ENCODE peak calls at places on chromosomes 6 and 20, in seven cellular contexts. P is GM23248, A is hepatocyte, I is GM23338, E is HCT116, Y is H9, C is PC-3. T is an unnamed sample.

GRCh38 chr6:44151348-44152108 is 7.1 kb upstream of the CAPN11 start:
- DNase-seq in Y (peak; percentile 85), C (peak; percentile 70), I (peak; percentile 87), P (peak; percentile 88), E (peak; percentile 41), A (peak; percentile 87), T (peak; percentile 83)

GRCh38 chr6:168968228-168968627 is 285.4 kb downstream of the THBS2 start:
- DNase-seq in C (peak; percentile 18), Y (no peak), I (peak; percentile 15), E (no peak), A (peak; percentile 29), P (peak; percentile 98), T (peak; percentile 5)

GRCh38 chr6:148890605-148891004 is 143.8 kb downstream of the UST start:
- DNase-seq in A (no peak), P (peak; percentile 37), E (no peak), C (no peak), I (no peak), Y (no peak), T (no peak)

GRCh38 chr20:61953037-61953788 is 112.5 kb downstream of the TAF4 start:
- DNase-seq in Y (no peak), I (no peak), C (no peak), A (no peak), P (no peak), E (no peak), T (no peak)

GRCh38 chr6:13524801-13525508 is 37.6 kb upstream of the GFOD1 start:
- DNase-seq in C (no peak), P (no peak), I (no peak), A (no peak), E (no peak), Y (no peak), T (peak; percentile 55)

GRCh38 chr6:19805146-19805515 is 32.0 kb upstream of the ID4 start:
- DNase-seq in C (peak; percentile 6), P (peak; percentile 64), E (peak; percentile 6), A (no peak), Y (no peak), I (peak; percentile 4), T (no peak)

GRCh38 chr6:90460067-90460466 is 126.8 kb downstream of the MAP3K7 start:
- DNase-seq in I (no peak), P (no peak), A (no peak), C (no peak), Y (no peak), E (no peak), T (no peak)

GRCh38 chr6:43053545-43054205 is at the start of gene CUL7:
- DNase-seq in I (peak; percentile 98), P (peak; percentile 99), E (peak; percentile 86), C (peak; percentile 98), Y (peak; percentile 91), A (peak; percentile 98), T (peak; percentile 89)

GRCh38 chr6:2841264-2842138 is at the start of gene SERPINB1:
- DNase-seq in P (peak; percentile 94), C (peak; percentile 83), Y (peak; percentile 93), E (peak; percentile 81), I (peak; percentile 98), A (peak; percentile 94), T (no peak)

GRCh38 chr6:136262940-136263339 is 12.8 kb upstream of the MTFR2 start:
- DNase-seq in P (no peak), C (no peak), I (no peak), E (no peak), Y (no peak), A (no peak), T (no peak)

GRCh38 chr20:2995796-2996195 is 47.6 kb upstream of the GNRH2 start:
- DNase-seq in C (no peak), I (no peak), Y (no peak), P (no peak), E (no peak), A (no peak), T (no peak)

GRCh38 chr20:2993250-2993649 is 50.2 kb upstream of the GNRH2 start:
- DNase-seq in I (no peak), Y (no peak), P (no peak), C (no peak), A (no peak), E (no peak), T (no peak)

GRCh38 chr20:2986466-2986865 is 57.0 kb upstream of the GNRH2 start:
- DNase-seq in I (no peak), P (peak; percentile 91), C (no peak), E (no peak), Y (no peak), A (no peak), T (no peak)

GRCh38 chr20:2991532-2991931 is 51.9 kb upstream of the GNRH2 start:
- DNase-seq in I (no peak), C (no peak), P (no peak), E (no peak), Y (no peak), A (no peak), T (no peak)
- H3K27ac ChIP-seq in I (no peak overlapping the region), C (no peak overlapping the region), P (no peak overlapping the region), E (no peak overlapping the region), Y (no peak overlapping the region), A (no peak overlapping the region), T (no peak overlapping the region)

DNA sequence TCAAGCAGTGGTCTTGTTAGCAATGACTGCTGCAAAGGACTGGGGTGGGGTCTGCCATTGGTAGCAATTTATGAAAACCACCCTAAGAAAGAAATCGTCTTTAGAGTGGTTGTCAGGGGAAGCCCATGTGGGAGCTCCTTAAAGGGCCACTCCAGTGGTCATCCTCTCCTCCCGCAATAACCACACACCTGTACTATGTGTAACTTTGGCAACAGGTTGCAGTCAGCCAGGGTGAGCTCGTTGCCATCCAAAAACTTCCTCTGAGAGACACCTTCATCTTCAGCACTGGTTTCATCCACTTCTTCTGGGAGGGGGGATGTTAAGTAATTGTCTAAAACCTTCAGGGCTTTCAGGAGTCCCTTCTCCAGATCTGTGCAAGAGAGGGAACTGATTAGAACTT is 2.9 kb upstream of the DDAH2 start:
- DNase-seq in Y (no peak), A (no peak), C (no peak), E (no peak), I (no peak), P (no peak), T (no peak)
- H3K79me2 ChIP-seq in Y (peaks cover 6% of the 10 kb centered on the region), A (peaks cover 71% of the 10 kb centered on the region), C (peaks cover 41% of the 10 kb centered on the region), E (peaks cover 46% of the 10 kb centered on the region), I (peaks cover 27% of the 10 kb centered on the region), P (peaks cover 52% of the 10 kb centered on the region), T (peaks cover 34% of the 10 kb centered on the region)

GRCh38 chr6:5250451-5250850 is 10.3 kb downstream of the LYRM4 start:
- DNase-seq in Y (no peak), E (no peak), A (no peak), P (no peak), C (peak; percentile 31), I (no peak), T (no peak)

GRCh38 chr6:5248302-5249098 is 12.2 kb downstream of the LYRM4 start:
- DNase-seq in C (peak; percentile 81), Y (no peak), P (no peak), A (no peak), I (no peak), E (no peak), T (no peak)

GRCh38 chr6:5246870-5247161 is 13.9 kb downstream of the LYRM4 start:
- DNase-seq in P (no peak), Y (no peak), E (no peak), C (no peak), I (no peak), A (no peak), T (no peak)

GRCh38 chr6:5246141-5246869 is 14.4 kb downstream of the LYRM4 start:
- DNase-seq in C (no peak), I (no peak), Y (no peak), P (no peak), A (no peak), E (no peak), T (no peak)

DNA sequence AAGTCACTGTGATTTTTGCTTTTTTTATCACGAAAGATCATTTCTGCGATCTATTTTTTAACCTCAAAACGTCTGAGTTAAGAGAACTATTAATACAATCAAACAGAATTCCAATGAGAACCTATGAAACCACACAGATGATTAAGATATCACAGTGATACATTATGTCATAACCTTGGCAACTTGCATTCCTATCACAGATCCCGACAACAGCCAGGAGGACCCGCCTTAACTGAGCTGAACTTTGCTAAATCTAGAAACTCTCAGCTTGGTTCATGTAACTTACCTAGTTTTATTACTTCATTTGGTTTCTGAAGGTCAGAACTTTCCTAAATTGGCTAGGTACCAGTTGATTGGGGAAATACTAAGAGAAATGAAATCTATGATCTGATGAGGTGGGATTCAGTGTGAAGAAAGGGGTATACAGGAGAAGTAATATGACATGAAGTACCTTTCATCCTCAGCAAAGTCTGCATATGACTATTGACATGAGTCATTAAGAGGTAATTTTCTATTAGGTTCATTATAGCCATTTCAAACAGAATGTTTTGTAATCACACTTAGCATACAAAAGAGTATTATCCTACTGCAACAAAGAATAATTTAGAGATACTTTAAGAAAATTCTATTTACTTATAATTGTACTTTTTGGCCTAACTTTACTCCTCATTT is 11.2 kb downstream of the LYRM4 start:
- DNase-seq in A (no peak), E (no peak), C (peak; percentile 42), Y (no peak), P (peak; percentile 14), I (no peak), T (no peak)
- H3K27ac ChIP-seq in A (no peak overlapping the region), E (no peak overlapping the region), C (peak overlapping the region; percentile 55), Y (no peak overlapping the region), P (no peak overlapping the region), I (no peak overlapping the region), T (no peak overlapping the region)

GRCh38 chr20:63792866-63793265 is 38.2 kb downstream of the ZBTB46 start:
- DNase-seq in A (no peak), I (no peak), C (no peak), E (no peak), P (no peak), Y (no peak), T (no peak)
- H3K79me2 ChIP-seq in A (no peaks in the 10 kb centered on the region), I (peaks cover 13% of the 10 kb centered on the region), C (no peaks in the 10 kb centered on the region), E (no peaks in the 10 kb centered on the region), P (no peaks in the 10 kb centered on the region), Y (no peaks in the 10 kb centered on the region), T (no peaks in the 10 kb centered on the region)

GRCh38 chr6:166555066-166555465 is 31.4 kb downstream of the RAMACL start:
- DNase-seq in A (no peak), P (no peak), I (no peak), C (no peak), E (no peak), Y (no peak), T (no peak)

GRCh38 chr6:166556871-166557322 is 29.6 kb downstream of the RAMACL start:
- DNase-seq in P (peak; percentile 97), A (no peak), E (peak; percentile 86), C (peak; percentile 96), I (peak; percentile 48), Y (no peak), T (no peak)

GRCh38 chr6:166558156-166559025 is 28.1 kb downstream of the RAMACL start:
- DNase-seq in E (no peak), I (no peak), A (no peak), Y (no peak), C (peak; percentile 10), P (no peak), T (no peak)

GRCh38 chr6:166554316-166554715 is 32.2 kb downstream of the RAMACL start:
- DNase-seq in E (no peak), P (no peak), C (no peak), Y (no peak), A (no peak), I (no peak), T (no peak)

GRCh38 chr6:166556336-166556735 is 30.1 kb downstream of the RAMACL start:
- DNase-seq in Y (no peak), P (peak; percentile 60), A (no peak), E (no peak), C (no peak), I (no peak), T (no peak)
- H3K27ac ChIP-seq in Y (no peak overlapping the region), P (peak overlapping the region; percentile 89), A (no peak overlapping the region), E (peak overlapping the region; percentile 46), C (peak overlapping the region; percentile 93), I (no peak overlapping the region), T (no peak overlapping the region)